ENCODE peak calls at places on chromosomes 1 and 21, in eight cellular contexts. One of them, this sample, is unnamed.

GRCh38 chr1:1013922-1014617 is 773 bp downstream of the ISG15 start:
- DNase-seq in adrenal gland: no peak
- DNase-seq in H1: peak
- DNase-seq in stomach: peak
- DNase-seq in CD8-positive, alpha-beta memory T cell: no peak
- DNase-seq in psoas muscle: peak
- DNase-seq in upper lobe of right lung: no peak
- DNase-seq in uterus: no peak
- DNase-seq in this sample: no peak

GRCh38 chr1:116987256-116987555 is 14.4 kb upstream of the CD101 start:
- DNase-seq in upper lobe of right lung: no peak
- DNase-seq in CD8-positive, alpha-beta memory T cell: peak
- DNase-seq in adrenal gland: no peak
- DNase-seq in uterus: no peak
- DNase-seq in H1: no peak
- DNase-seq in psoas muscle: no peak
- DNase-seq in stomach: peak
- DNase-seq in this sample: no peak

GRCh38 chr1:210775289-210775688 is 358.7 kb downstream of the KCNH1 start:
- DNase-seq in uterus: no peak
- DNase-seq in psoas muscle: no peak
- DNase-seq in upper lobe of right lung: no peak
- DNase-seq in stomach: no peak
- DNase-seq in CD8-positive, alpha-beta memory T cell: no peak
- DNase-seq in H1: no peak
- DNase-seq in adrenal gland: no peak
- DNase-seq in this sample: no peak

GRCh38 chr1:43419627-43420425 is 30.1 kb downstream of the SZT2 start:
- DNase-seq in upper lobe of right lung: no peak
- DNase-seq in uterus: no peak
- DNase-seq in CD8-positive, alpha-beta memory T cell: no peak
- DNase-seq in H1: no peak
- DNase-seq in stomach: no peak
- DNase-seq in psoas muscle: no peak
- DNase-seq in adrenal gland: no peak
- DNase-seq in this sample: no peak

GRCh38 chr1:222893255-222893654 is 78.4 kb downstream of the DISP1 start:
- DNase-seq in psoas muscle: peak
- DNase-seq in uterus: no peak
- DNase-seq in stomach: no peak
- DNase-seq in CD8-positive, alpha-beta memory T cell: no peak
- DNase-seq in upper lobe of right lung: no peak
- DNase-seq in adrenal gland: no peak
- DNase-seq in H1: no peak
- DNase-seq in this sample: no peak

GRCh38 chr1:166960871-166961474 is 14.4 kb downstream of the ILDR2 start:
- DNase-seq in psoas muscle: no peak
- DNase-seq in uterus: no peak
- DNase-seq in adrenal gland: no peak
- DNase-seq in H1: no peak
- DNase-seq in upper lobe of right lung: no peak
- DNase-seq in stomach: no peak
- DNase-seq in CD8-positive, alpha-beta memory T cell: no peak
- DNase-seq in this sample: no peak

GRCh38 chr1:101165944-101166343 is 70.9 kb upstream of the S1PR1 start:
- DNase-seq in upper lobe of right lung: no peak
- DNase-seq in uterus: no peak
- DNase-seq in adrenal gland: no peak
- DNase-seq in CD8-positive, alpha-beta memory T cell: no peak
- DNase-seq in H1: no peak
- DNase-seq in stomach: no peak
- DNase-seq in psoas muscle: no peak
- DNase-seq in this sample: no peak

GRCh38 chr1:74549947-74550346 is 37.5 kb upstream of the LRRC53 start:
- DNase-seq in H1: no peak
- DNase-seq in CD8-positive, alpha-beta memory T cell: no peak
- DNase-seq in adrenal gland: no peak
- DNase-seq in psoas muscle: no peak
- DNase-seq in uterus: no peak
- DNase-seq in upper lobe of right lung: no peak
- DNase-seq in stomach: no peak
- DNase-seq in this sample: no peak

GRCh38 chr1:62782197-62782886 is 1.6 kb upstream of the ATG4C start:
- DNase-seq in CD8-positive, alpha-beta memory T cell: no peak
- DNase-seq in adrenal gland: no peak
- DNase-seq in H1: no peak
- DNase-seq in psoas muscle: no peak
- DNase-seq in stomach: no peak
- DNase-seq in upper lobe of right lung: no peak
- DNase-seq in uterus: no peak
- DNase-seq in this sample: no peak

GRCh38 chr1:112904071-112904830 is 51.7 kb downstream of the SLC16A1 start:
- DNase-seq in H1: peak
- DNase-seq in stomach: no peak
- DNase-seq in uterus: no peak
- DNase-seq in CD8-positive, alpha-beta memory T cell: no peak
- DNase-seq in psoas muscle: no peak
- DNase-seq in adrenal gland: no peak
- DNase-seq in upper lobe of right lung: no peak
- DNase-seq in this sample: no peak

GRCh38 chr1:205285391-205286101 is 36.0 kb downstream of the NUAK2 start:
- DNase-seq in CD8-positive, alpha-beta memory T cell: peak
- DNase-seq in stomach: no peak
- DNase-seq in uterus: peak
- DNase-seq in psoas muscle: no peak
- DNase-seq in upper lobe of right lung: no peak
- DNase-seq in adrenal gland: no peak
- DNase-seq in H1: no peak
- DNase-seq in this sample: no peak

GRCh38 chr1:234875328-234875952 is 253.2 kb downstream of the TOMM20 start:
- DNase-seq in CD8-positive, alpha-beta memory T cell: no peak
- DNase-seq in stomach: peak
- DNase-seq in adrenal gland: no peak
- DNase-seq in upper lobe of right lung: peak
- DNase-seq in psoas muscle: peak
- DNase-seq in H1: no peak
- DNase-seq in uterus: no peak
- DNase-seq in this sample: no peak

GRCh38 chr21:35697321-35697808 is 363.0 kb downstream of the SETD4 start:
- DNase-seq in CD8-positive, alpha-beta memory T cell: no peak
- DNase-seq in psoas muscle: peak
- DNase-seq in stomach: peak
- DNase-seq in upper lobe of right lung: peak
- DNase-seq in adrenal gland: peak
- DNase-seq in H1: no peak
- DNase-seq in uterus: peak
- DNase-seq in this sample: no peak

GRCh38 chr1:32353886-32354570 is 8.3 kb downstream of the FAM229A start:
- DNase-seq in psoas muscle: no peak
- DNase-seq in H1: no peak
- DNase-seq in upper lobe of right lung: no peak
- DNase-seq in stomach: no peak
- DNase-seq in adrenal gland: peak
- DNase-seq in CD8-positive, alpha-beta memory T cell: no peak
- DNase-seq in uterus: peak
- DNase-seq in this sample: no peak

GRCh38 chr1:197553281-197553680 is 222.0 kb downstream of the DENND1B start:
- DNase-seq in uterus: no peak
- DNase-seq in CD8-positive, alpha-beta memory T cell: no peak
- DNase-seq in psoas muscle: no peak
- DNase-seq in adrenal gland: no peak
- DNase-seq in upper lobe of right lung: no peak
- DNase-seq in H1: no peak
- DNase-seq in stomach: no peak
- DNase-seq in this sample: no peak

GRCh38 chr1:77316006-77316405 is 34.2 kb downstream of the AK5 start:
- DNase-seq in H1: no peak
- DNase-seq in adrenal gland: no peak
- DNase-seq in stomach: no peak
- DNase-seq in uterus: no peak
- DNase-seq in CD8-positive, alpha-beta memory T cell: no peak
- DNase-seq in psoas muscle: no peak
- DNase-seq in upper lobe of right lung: no peak
- DNase-seq in this sample: no peak

GRCh38 chr1:43994794-43995790 is 3.7 kb downstream of the CCDC24 start:
- DNase-seq in CD8-positive, alpha-beta memory T cell: no peak
- DNase-seq in upper lobe of right lung: no peak
- DNase-seq in stomach: no peak
- DNase-seq in H1: peak
- DNase-seq in adrenal gland: no peak
- DNase-seq in psoas muscle: no peak
- DNase-seq in uterus: no peak
- DNase-seq in this sample: no peak

DNA sequence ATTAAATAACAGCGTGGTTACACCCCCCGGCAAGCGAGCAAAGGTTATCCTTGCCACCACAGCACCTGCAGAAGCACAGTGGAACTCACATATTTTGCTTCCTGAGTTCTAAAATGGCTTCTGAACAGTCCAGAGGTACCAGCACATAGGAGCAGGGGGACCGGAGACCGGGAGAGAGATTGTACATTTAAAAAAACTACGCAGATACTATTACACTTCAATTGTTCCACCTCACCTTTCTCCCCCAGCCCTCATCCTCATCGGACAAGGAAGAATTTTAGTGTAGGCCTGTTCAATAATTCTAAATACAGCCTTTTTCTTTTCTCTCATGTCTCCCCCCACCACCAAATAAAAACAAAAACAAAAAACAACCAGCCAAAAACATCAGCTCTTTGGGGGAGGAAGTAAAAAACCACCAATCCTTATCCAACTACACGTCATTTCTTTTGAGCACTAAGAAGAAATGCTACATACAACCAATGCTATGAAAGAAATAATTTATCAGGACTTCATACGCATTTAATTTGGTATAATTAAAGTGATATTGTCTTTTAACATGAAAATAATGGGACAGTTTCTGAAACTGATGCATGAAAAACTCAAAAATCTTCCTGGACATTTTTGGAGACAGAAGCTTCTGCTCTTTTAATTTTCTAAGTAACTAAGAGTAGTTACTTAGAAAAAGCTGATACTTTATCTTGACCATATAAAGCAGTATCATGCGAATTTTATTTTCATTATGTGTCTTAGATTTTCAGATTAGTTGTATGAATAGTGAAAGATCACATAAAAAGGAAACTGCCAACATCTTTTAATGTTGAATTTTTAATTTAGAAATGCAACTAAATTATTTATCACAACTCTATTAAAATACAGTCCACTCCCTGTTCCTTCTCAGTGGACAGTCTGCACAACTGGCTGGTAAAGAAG is 9.1 kb downstream of the CDKN2C start:
- DNase-seq in stomach: no peak
- DNase-seq in upper lobe of right lung: no peak
- DNase-seq in H1: peak
- DNase-seq in CD8-positive, alpha-beta memory T cell: no peak
- DNase-seq in adrenal gland: peak
- DNase-seq in uterus: no peak
- DNase-seq in psoas muscle: no peak
- DNase-seq in this sample: no peak
- H3K27ac ChIP-seq in stomach: no peak
- H3K27ac ChIP-seq in upper lobe of right lung: peak
- H3K27ac ChIP-seq in H1: no peak
- H3K27ac ChIP-seq in CD8-positive, alpha-beta memory T cell: peak
- H3K27ac ChIP-seq in adrenal gland: peak
- H3K27ac ChIP-seq in uterus: peak
- H3K27ac ChIP-seq in psoas muscle: peak
- H3K27ac ChIP-seq in this sample: peak

GRCh38 chr1:85243336-85243735 is 16.1 kb downstream of the C1orf52 start:
- DNase-seq in uterus: no peak
- DNase-seq in upper lobe of right lung: no peak
- DNase-seq in stomach: no peak
- DNase-seq in CD8-positive, alpha-beta memory T cell: no peak
- DNase-seq in psoas muscle: no peak
- DNase-seq in H1: no peak
- DNase-seq in adrenal gland: no peak
- DNase-seq in this sample: no peak

GRCh38 chr1:85237613-85238012 is 21.8 kb downstream of the C1orf52 start:
- DNase-seq in CD8-positive, alpha-beta memory T cell: no peak
- DNase-seq in H1: no peak
- DNase-seq in stomach: no peak
- DNase-seq in uterus: no peak
- DNase-seq in upper lobe of right lung: no peak
- DNase-seq in adrenal gland: no peak
- DNase-seq in psoas muscle: no peak
- DNase-seq in this sample: no peak

GRCh38 chr1:85240174-85240601 is 19.3 kb downstream of the C1orf52 start:
- DNase-seq in psoas muscle: no peak
- DNase-seq in H1: no peak
- DNase-seq in stomach: no peak
- DNase-seq in CD8-positive, alpha-beta memory T cell: no peak
- DNase-seq in upper lobe of right lung: no peak
- DNase-seq in uterus: no peak
- DNase-seq in adrenal gland: no peak
- DNase-seq in this sample: no peak

GRCh38 chr1:85244271-85245053 is 15.0 kb downstream of the C1orf52 start:
- DNase-seq in psoas muscle: no peak
- DNase-seq in uterus: no peak
- DNase-seq in CD8-positive, alpha-beta memory T cell: no peak
- DNase-seq in H1: no peak
- DNase-seq in stomach: no peak
- DNase-seq in upper lobe of right lung: no peak
- DNase-seq in adrenal gland: no peak
- DNase-seq in this sample: no peak

GRCh38 chr1:85240659-85241058 is 18.8 kb downstream of the C1orf52 start:
- DNase-seq in stomach: no peak
- DNase-seq in uterus: no peak
- DNase-seq in CD8-positive, alpha-beta memory T cell: no peak
- DNase-seq in psoas muscle: no peak
- DNase-seq in upper lobe of right lung: no peak
- DNase-seq in H1: no peak
- DNase-seq in adrenal gland: no peak
- DNase-seq in this sample: no peak
- H3K4me3 ChIP-seq in stomach: no peak
- H3K4me3 ChIP-seq in uterus: no peak
- H3K4me3 ChIP-seq in CD8-positive, alpha-beta memory T cell: no peak
- H3K4me3 ChIP-seq in psoas muscle: no peak
- H3K4me3 ChIP-seq in upper lobe of right lung: no peak
- H3K4me3 ChIP-seq in H1: no peak
- H3K4me3 ChIP-seq in adrenal gland: no peak
- H3K4me3 ChIP-seq in this sample: no peak

GRCh38 chr1:6269271-6269996 is 8.5 kb upstream of the GPR153 start:
- DNase-seq in CD8-positive, alpha-beta memory T cell: no peak
- DNase-seq in adrenal gland: no peak
- DNase-seq in upper lobe of right lung: no peak
- DNase-seq in uterus: no peak
- DNase-seq in stomach: no peak
- DNase-seq in psoas muscle: no peak
- DNase-seq in H1: no peak
- DNase-seq in this sample: no peak
- H3K27ac ChIP-seq in CD8-positive, alpha-beta memory T cell: no peak
- H3K27ac ChIP-seq in adrenal gland: no peak
- H3K27ac ChIP-seq in upper lobe of right lung: no peak
- H3K27ac ChIP-seq in uterus: no peak
- H3K27ac ChIP-seq in stomach: no peak
- H3K27ac ChIP-seq in psoas muscle: no peak
- H3K27ac ChIP-seq in H1: no peak
- H3K27ac ChIP-seq in this sample: no peak

DNA sequence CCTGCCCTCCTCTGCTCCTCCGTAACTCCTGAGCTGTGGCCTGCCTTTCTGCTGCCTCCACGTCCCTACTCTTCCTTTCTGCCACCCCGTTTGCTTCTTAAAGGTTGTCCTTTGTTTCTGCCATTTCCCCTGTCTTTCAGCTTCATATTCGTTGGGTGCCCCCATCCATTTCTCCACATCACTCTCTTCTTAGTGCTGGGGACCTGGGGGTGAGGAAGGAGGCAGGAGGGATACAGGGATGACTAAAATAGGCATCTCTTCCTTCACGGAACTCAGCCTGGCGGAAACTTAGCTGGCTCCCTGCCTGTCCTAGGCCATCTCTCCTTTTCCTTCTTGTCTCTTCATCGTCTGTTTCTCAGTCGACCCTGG is 67.0 kb upstream of the CD1D start:
- DNase-seq in stomach: no peak
- DNase-seq in H1: no peak
- DNase-seq in adrenal gland: no peak
- DNase-seq in psoas muscle: no peak
- DNase-seq in uterus: no peak
- DNase-seq in upper lobe of right lung: no peak
- DNase-seq in CD8-positive, alpha-beta memory T cell: no peak
- DNase-seq in this sample: no peak
- H3K4me3 ChIP-seq in stomach: peak
- H3K4me3 ChIP-seq in H1: peak
- H3K4me3 ChIP-seq in adrenal gland: no peak
- H3K4me3 ChIP-seq in psoas muscle: peak
- H3K4me3 ChIP-seq in uterus: peak
- H3K4me3 ChIP-seq in upper lobe of right lung: peak
- H3K4me3 ChIP-seq in CD8-positive, alpha-beta memory T cell: no peak
- H3K4me3 ChIP-seq in this sample: peak

This sample was measured in coronary artery.